ENCODE peak calls at places on chromosomes 12 and 14, in five cellular contexts. A is IMR-90, Z is SK-N-SH, I is fibroblast of lung, E is PC-3. W is an unnamed sample. For H3K4me1, the result is how much of the 10 kb centered on the place peaks cover.

GRCh38 chr12:9947674-9948073 is 15.5 kb upstream of the CLEC2A start:
- DNase-seq in A (no peak), Z (no peak), I (no peak), E (no peak), W (no peak)

GRCh38 chr12:8771072-8771471 is 51.3 kb upstream of the A2ML1 start:
- DNase-seq in A (no peak), Z (no peak), I (no peak), E (no peak), W (no peak)

GRCh38 chr14:104266643-104267575 is 128.5 kb downstream of the KIF26A start:
- DNase-seq in A (no peak), Z (no peak), I (no peak), E (no peak), W (no peak)

GRCh38 chr14:81727243-81727642 is 193.6 kb upstream of the SEL1L start:
- DNase-seq in A (no peak), Z (no peak), I (peak), E (peak), W (no peak)

GRCh38 chr12:100267603-100268281 is 765 bp downstream of the SCYL2 start:
- DNase-seq in A (peak), Z (no peak), I (peak), E (peak), W (peak)

GRCh38 chr14:91383439-91383838 is 34.2 kb downstream of the CCDC88C start:
- DNase-seq in A (no peak), Z (no peak), I (no peak), E (peak), W (no peak)

GRCh38 chr12:22993639-22994038 is 368.7 kb downstream of the ETNK1 start:
- DNase-seq in A (no peak), Z (no peak), I (peak), E (no peak), W (no peak)

GRCh38 chr12:42539696-42540095 is 49.9 kb downstream of the PRICKLE1 start:
- DNase-seq in A (no peak), Z (no peak), I (no peak), E (no peak), W (peak)

GRCh38 chr14:56138987-56139386 is 20.8 kb downstream of the PELI2 start:
- DNase-seq in A (no peak), Z (no peak), I (no peak), E (no peak), W (no peak)

GRCh38 chr12:3752096-3752709 is 706 bp downstream of the CRACR2A start:
- DNase-seq in A (no peak), Z (peak), I (peak), E (no peak), W (no peak)

GRCh38 chr14:64060648-64061096 is 207.9 kb downstream of the SYNE2 start:
- DNase-seq in A (no peak), Z (no peak), I (no peak), E (peak), W (peak)

GRCh38 chr12:6824962-6825381 is 3.2 kb upstream of the P3H3 start:
- DNase-seq in A (peak), Z (no peak), I (peak), E (peak), W (peak)

GRCh38 chr12:107320031-107320928 is 226.9 kb upstream of the CRY1 start:
- DNase-seq in A (peak), Z (peak), I (peak), E (peak), W (peak)

GRCh38 chr12:69932154-69932553 is 107.1 kb downstream of the MYRFL start:
- DNase-seq in A (no peak), Z (no peak), I (no peak), E (no peak), W (no peak)

GRCh38 chr12:6074394-6074793 is 50.1 kb downstream of the VWF start:
- DNase-seq in A (no peak), Z (no peak), I (no peak), E (no peak), W (no peak)

GRCh38 chr14:28731358-28731757 is 35.2 kb upstream of the FOXG1 start:
- DNase-seq in A (no peak), Z (no peak), I (no peak), E (no peak), W (no peak)

GRCh38 chr12:124869011-124869665 is 5.5 kb upstream of the SCARB1 start:
- DNase-seq in A (no peak), Z (no peak), I (no peak), E (no peak), W (no peak)
- H3K4me3 ChIP-seq in A (no peak), Z (no peak), I (no peak), E (no peak), W (no peak)

GRCh38 chr12:53752192-53752601 is 418 bp upstream of the CISTR start:
- DNase-seq in A (no peak), Z (no peak), I (no peak), E (no peak), W (no peak)

GRCh38 chr12:53748072-53748840 is 3.5 kb downstream of the CISTR start:
- DNase-seq in A (no peak), Z (no peak), I (no peak), E (no peak), W (no peak)

GRCh38 chr12:53750812-53751335 is 905 bp downstream of the CISTR start:
- DNase-seq in A (peak), Z (peak), I (peak), E (no peak), W (peak)

GRCh38 chr12:53751336-53752191 is at the start of gene CISTR:
- DNase-seq in A (no peak), Z (peak), I (no peak), E (no peak), W (peak)

DNA sequence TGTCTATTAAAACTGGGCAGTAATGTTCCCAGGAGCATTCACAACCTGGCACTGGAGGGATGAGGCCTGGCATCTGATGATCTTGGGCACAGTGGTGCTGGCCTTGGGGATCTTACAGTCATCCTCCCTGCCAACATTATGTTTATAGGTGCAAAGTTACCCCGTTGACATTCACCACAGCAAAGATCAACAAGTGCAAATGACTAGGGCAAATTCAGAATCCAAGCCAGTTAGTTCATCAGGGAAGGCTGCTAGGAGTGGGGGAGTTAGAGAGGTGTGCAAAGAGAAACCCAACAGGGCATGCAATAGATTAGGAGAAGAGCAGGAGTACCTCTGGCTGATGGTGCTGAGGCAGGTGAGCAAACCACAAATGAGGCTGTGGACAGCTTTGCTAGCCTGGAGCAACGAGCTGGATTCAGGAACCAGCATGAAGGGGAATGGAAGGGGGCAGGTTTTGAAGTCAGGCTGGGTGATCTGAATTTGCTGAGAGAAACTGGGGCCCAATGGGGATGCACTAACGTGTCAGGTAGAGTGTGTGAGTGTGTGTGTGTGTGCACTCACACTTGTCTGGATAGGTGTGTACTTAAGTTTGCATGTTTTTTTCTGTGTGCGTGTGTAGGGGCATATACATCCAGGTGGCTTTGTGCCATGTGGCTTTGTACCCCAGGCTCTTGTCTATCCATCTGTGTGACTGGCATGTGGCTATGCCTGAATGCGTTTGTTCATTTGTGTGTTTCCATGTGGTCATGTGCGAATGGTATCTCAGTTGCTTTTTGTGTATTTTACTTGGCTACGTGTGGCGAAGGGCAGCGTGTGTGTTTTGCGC is 1.6 kb downstream of the CISTR start:
- DNase-seq in A (no peak), Z (no peak), I (no peak), E (no peak), W (no peak)
- H3K9ac ChIP-seq in A (no peak), Z (no peak), I (no peak), E (no peak), W (no peak)

GRCh38 chr14:101839661-101840060 is 78.2 kb downstream of the PPP2R5C start:
- DNase-seq in A (no peak), Z (no peak), I (no peak), E (no peak), W (no peak)

GRCh38 chr14:101838476-101838875 is 77.0 kb downstream of the PPP2R5C start:
- DNase-seq in A (no peak), Z (no peak), I (no peak), E (no peak), W (no peak)

GRCh38 chr14:101840649-101841365 is 79.3 kb downstream of the PPP2R5C start:
- DNase-seq in A (no peak), Z (peak), I (no peak), E (no peak), W (no peak)

GRCh38 chr14:101836131-101836530 is 74.6 kb downstream of the PPP2R5C start:
- DNase-seq in A (peak), Z (no peak), I (peak), E (no peak), W (peak)

DNA sequence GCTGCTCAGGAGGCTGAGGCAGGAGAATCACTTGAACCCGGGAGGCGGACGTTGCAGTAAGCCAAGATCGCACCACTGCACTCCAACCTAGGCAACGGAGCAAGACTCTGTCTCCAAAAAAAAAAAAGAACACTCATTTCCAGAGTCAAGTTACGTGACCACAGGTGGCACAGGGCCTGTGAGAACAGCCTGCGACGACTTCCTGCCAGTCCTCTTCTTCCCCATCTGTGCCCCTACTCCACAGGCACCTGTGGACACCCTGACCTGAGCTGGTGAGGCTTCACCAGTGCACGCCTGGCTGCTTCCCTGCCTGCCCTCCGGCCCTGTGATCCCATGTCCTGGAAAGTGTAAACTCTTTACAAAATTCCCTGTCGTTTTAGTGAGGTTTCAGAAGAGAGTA is 77.7 kb downstream of the PPP2R5C start:
- DNase-seq in A (no peak), Z (no peak), I (no peak), E (no peak), W (no peak)
- H3K4me1 ChIP-seq in A (under half), Z (under half), I (under half), E (under half), W (under half)

GRCh38 chr12:56684745-56685369 is 3.2 kb downstream of the PTGES3 start:
- DNase-seq in A (no peak), Z (no peak), I (no peak), E (peak), W (no peak)

GRCh38 chr12:56677680-56678079 is 10.4 kb downstream of the PTGES3 start:
- DNase-seq in A (no peak), Z (no peak), I (no peak), E (no peak), W (no peak)

GRCh38 chr12:56679834-56680575 is 8.1 kb downstream of the PTGES3 start:
- DNase-seq in A (no peak), Z (no peak), I (no peak), E (no peak), W (no peak)

GRCh38 chr12:56678852-56679251 is 9.2 kb downstream of the PTGES3 start:
- DNase-seq in A (no peak), Z (no peak), I (no peak), E (no peak), W (no peak)

DNA sequence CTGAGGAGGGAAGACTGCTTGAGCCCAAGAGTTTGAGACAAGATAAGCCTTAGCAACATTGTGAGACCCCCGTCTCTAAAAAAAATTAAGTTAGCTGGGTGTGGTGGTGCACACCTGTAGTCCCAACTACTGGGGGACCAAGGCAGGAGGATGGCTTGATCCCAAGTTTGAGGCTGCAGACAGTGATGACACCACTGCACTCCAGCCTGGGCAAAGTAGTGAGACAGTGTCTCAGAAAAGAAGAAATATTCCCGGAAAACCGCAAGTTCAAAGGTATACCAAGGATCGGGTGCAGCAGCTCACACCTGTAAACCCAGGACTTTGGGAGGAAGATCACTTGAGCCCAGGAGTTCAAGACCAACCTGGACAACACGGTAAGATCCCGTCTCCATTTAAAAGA is 5.8 kb downstream of the PTGES3 start:
- DNase-seq in A (no peak), Z (no peak), I (no peak), E (no peak), W (no peak)
- H3K4me3 ChIP-seq in A (no peak), Z (no peak), I (no peak), E (no peak), W (no peak)

DNA sequence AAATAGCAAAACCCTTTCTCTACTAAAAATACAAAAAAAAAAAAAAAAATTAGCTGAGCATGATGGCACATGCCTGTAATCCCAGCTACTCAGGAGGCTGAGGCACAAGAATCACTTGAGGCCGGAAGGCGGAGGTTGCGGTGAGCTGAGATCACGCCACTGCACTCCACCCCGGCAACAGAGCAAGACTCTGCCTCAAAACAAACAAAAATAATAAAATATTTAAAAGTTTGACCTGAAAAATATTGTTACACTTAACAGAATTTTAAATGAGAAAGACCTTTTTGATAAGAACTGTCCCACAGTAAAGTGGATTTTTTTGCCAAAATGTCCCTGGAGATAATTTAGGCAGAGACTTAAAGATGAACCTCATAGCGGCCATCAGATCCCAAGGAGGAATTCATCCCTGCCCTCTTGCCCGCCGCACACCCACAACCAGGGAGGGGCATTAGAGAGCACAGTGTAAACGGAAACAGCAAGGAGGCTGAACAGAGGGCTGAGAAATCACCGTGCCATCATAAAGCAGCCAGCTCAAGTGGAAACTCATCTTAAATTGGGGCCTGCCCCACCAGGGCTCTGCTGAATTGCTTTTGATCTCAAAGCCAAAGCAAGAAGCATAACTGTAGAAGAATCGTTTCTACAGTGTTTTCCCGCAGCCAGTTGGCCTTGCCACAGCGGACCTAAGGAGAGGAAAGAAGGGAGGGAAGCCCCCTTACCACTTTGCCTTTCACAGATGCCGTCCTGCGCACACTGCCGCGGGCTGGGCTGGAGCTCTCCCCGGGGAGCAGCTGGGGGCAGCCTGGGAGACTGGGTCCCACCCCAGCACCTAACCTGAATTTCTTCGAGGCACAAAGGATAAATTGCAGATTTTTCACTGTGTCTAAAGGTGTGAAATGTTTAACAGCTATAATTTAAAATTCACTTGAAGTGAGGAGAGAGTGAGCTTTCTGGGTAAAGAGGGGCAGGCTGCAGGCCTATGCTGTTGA is 52.0 kb upstream of the MMP17 start:
- DNase-seq in A (no peak), Z (no peak), I (peak), E (no peak), W (no peak)
- H3K9ac ChIP-seq in A (no peak), Z (no peak), I (no peak), E (no peak), W (no peak)